ENCODE peak calls at places on chromosome 4, in five cellular contexts. B is neuronal stem cell, W is IMR-90, G is H9, J is H1. Q is an unnamed sample.

GRCh38 chr4:16289872-16290554 is 63.7 kb upstream of the TAPT1 start:
- DNase-seq in B (peak), G (no peak), W (peak), J (no peak), Q (peak)

GRCh38 chr4:1375761-1376322 is 28.8 kb downstream of the UVSSA start:
- DNase-seq in B (no peak), G (no peak), J (no peak), W (no peak), Q (no peak)

GRCh38 chr4:133137571-133137970 is 11.5 kb upstream of the PCDH10 start:
- DNase-seq in G (no peak), W (no peak), B (no peak), J (no peak), Q (no peak)

GRCh38 chr4:5128569-5128968 is 77.3 kb downstream of the STK32B start:
- DNase-seq in G (no peak), W (no peak), B (no peak), J (no peak), Q (no peak)

GRCh38 chr4:123104275-123104674 is 181.9 kb upstream of the NUDT6 start:
- DNase-seq in W (peak), J (no peak), B (no peak), G (no peak), Q (no peak)

GRCh38 chr4:75490155-75490554 is 24.0 kb downstream of the RCHY1 start:
- DNase-seq in W (peak), B (no peak), J (no peak), G (no peak), Q (peak)

GRCh38 chr4:168269879-168270278 is 48.7 kb downstream of the DDX60 start:
- DNase-seq in W (no peak), G (no peak), B (no peak), J (no peak), Q (no peak)

GRCh38 chr4:88009871-88010270 is 2.4 kb downstream of the PKD2 start:
- DNase-seq in J (no peak), G (no peak), W (no peak), B (no peak), Q (no peak)

GRCh38 chr4:76744253-76744921 is 153.6 kb downstream of the SOWAHB start:
- DNase-seq in B (no peak), J (no peak), G (no peak), W (peak), Q (peak)

GRCh38 chr4:96149911-96150310 is 310.0 kb downstream of the PDHA2 start:
- DNase-seq in B (no peak), J (no peak), W (no peak), G (no peak), Q (peak)

GRCh38 chr4:16977081-16977480 is 78.6 kb upstream of the LDB2 start:
- DNase-seq in B (no peak), J (no peak), G (no peak), W (no peak), Q (no peak)

GRCh38 chr4:12724520-12724919 is 759.6 kb downstream of the RAB28 start:
- DNase-seq in W (no peak), B (no peak), J (no peak), G (no peak), Q (peak)

GRCh38 chr4:37983951-37984350 is 23.8 kb downstream of the PTTG2 start:
- DNase-seq in B (no peak), W (peak), G (no peak), J (no peak), Q (no peak)

GRCh38 chr4:20592666-20593065 is 107.6 kb upstream of the PACRGL start:
- DNase-seq in J (no peak), B (no peak), W (peak), G (no peak), Q (peak)

GRCh38 chr4:87718221-87718620 is 68.1 kb downstream of the DMP1 start:
- DNase-seq in W (no peak), B (no peak), J (no peak), G (no peak), Q (no peak)

GRCh38 chr4:99507762-99508161 is 3.1 kb upstream of the C4orf17 start:
- DNase-seq in B (no peak), J (no peak), W (no peak), G (no peak), Q (no peak)

GRCh38 chr4:5887361-5888221 is 5.3 kb downstream of the CRMP1 start:
- DNase-seq in J (no peak), G (peak), W (no peak), B (no peak), Q (peak)

GRCh38 chr4:42843694-42844093 is 48.8 kb upstream of the GRXCR1 start:
- DNase-seq in W (no peak), G (no peak), B (no peak), J (no peak), Q (no peak)

GRCh38 chr4:83387922-83388676 is 53.5 kb upstream of the HPSE start:
- DNase-seq in W (no peak), G (no peak), J (no peak), B (no peak), Q (no peak)

GRCh38 chr4:837772-838171 is 11.8 kb upstream of the CPLX1 start:
- DNase-seq in W (no peak), B (no peak), J (no peak), G (no peak), Q (no peak)

GRCh38 chr4:7032591-7032990 is 10.6 kb upstream of the TADA2B start:
- DNase-seq in J (no peak), W (no peak), B (no peak), G (no peak), Q (peak)

GRCh38 chr4:6909970-6910339 is 329 bp downstream of the TBC1D14 start:
- DNase-seq in J (no peak), B (no peak), W (no peak), G (no peak), Q (no peak)

GRCh38 chr4:177785000-177785399 is 342.8 kb upstream of the AGA start:
- DNase-seq in B (no peak), G (no peak), W (no peak), J (no peak), Q (no peak)

GRCh38 chr4:176359590-176359989 is 39.8 kb downstream of the SPCS3 start:
- DNase-seq in B (no peak), W (peak), J (no peak), G (no peak), Q (no peak)

GRCh38 chr4:181745933-181746627 is 497.1 kb upstream of the TENM3 start:
- DNase-seq in B (no peak), J (no peak), G (no peak), W (no peak), Q (no peak)

GRCh38 chr4:105461221-105462041 is 12.4 kb downstream of the PPA2 start:
- DNase-seq in W (no peak), J (no peak), G (no peak), B (no peak), Q (peak)

GRCh38 chr4:24970635-24971034 is 57.8 kb upstream of the CCDC149 start:
- DNase-seq in J (no peak), G (no peak), W (no peak), B (no peak), Q (no peak)

GRCh38 chr4:111943796-111944203 is 201.5 kb upstream of the FAM241A start:
- DNase-seq in B (peak), G (peak), W (no peak), J (peak), Q (peak)

GRCh38 chr4:98720871-98721480 is 62.6 kb upstream of the TSPAN5 start:
- DNase-seq in J (no peak), G (no peak), W (peak), B (no peak), Q (no peak)

GRCh38 chr4:167616471-167616870 is 382.2 kb upstream of the SPOCK3 start:
- DNase-seq in B (no peak), J (no peak), W (no peak), G (no peak), Q (no peak)

DNA sequence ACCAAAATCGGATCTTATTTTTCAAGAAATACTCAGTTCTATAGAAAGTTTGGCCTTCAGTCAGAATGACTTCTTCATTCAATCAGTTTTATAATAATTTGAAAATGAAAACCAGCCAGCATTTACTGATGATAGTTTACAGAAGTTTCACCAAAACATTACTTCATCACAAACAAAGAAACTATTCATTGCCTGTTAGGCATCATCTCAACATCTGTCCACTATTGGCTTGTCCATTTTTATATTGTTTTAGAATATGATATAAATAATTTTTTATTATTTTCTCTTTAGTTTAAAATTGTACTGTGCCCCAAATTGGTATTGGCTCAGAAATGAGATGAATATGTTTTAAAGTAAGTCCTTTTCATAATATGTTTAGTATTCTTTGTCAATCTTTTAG is 38.4 kb downstream of the FAT4 start:
- DNase-seq in W (no peak), G (no peak), J (no peak), B (no peak), Q (no peak)
- H3K18ac ChIP-seq in W (no peak), G (no peak), J (no peak), B (no peak), Q (no peak)

DNA sequence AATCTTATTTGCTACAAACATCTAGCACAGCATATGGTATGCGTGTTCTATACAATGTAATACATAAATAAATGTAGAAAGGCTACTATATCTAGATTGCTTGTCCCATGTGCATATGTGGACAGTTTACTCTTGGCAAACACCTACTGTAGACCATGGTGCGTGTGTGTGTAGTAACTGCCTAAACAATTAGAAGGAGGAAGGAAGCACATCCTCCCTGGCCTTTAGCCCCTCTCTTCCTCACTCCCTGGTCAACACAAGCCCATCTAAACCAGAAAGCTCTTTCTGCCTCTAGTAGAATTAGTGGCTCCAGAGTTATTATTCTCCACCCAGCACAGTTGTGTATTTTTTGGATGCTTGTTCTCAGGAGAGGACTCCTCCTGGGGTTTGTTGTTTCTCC is 73.9 kb downstream of the KDR start:
- DNase-seq in G (no peak), J (no peak), W (no peak), B (no peak), Q (no peak)
- H2BK15ac ChIP-seq in G (no peak), J (no peak), W (no peak), B (no peak), Q (no peak)

DNA sequence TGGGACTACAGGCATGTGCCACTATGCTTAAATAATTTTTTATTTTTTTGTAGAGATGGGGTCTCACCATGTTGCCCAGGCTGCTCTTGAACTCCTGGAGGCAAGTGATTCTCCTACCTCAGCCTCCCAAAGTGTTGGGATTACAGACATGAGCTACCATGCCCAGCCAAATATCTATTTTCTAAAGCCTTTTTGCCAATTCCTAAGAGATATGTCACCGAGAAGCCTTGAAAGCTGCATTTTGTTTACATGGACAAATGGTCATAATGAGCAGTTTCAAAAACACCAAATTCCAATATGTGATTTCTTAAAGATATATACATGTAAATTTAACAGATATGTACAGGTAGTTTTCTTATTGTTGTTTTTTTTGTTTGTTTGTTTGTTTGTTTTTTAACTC is 33.0 kb upstream of the PGRMC2 start:
- DNase-seq in W (peak), G (no peak), B (no peak), J (no peak), Q (no peak)
- H4K91ac ChIP-seq in W (peak), G (no peak), B (no peak), J (no peak), Q (no peak)

GRCh38 chr4:173528378-173529321 is 1.4 kb downstream of the HAND2 start:
- DNase-seq in W (no peak), B (peak), J (no peak), G (peak), Q (peak)
- H3K18ac ChIP-seq in W (no peak), B (peak), J (no peak), G (no peak), Q (peak)

DNA sequence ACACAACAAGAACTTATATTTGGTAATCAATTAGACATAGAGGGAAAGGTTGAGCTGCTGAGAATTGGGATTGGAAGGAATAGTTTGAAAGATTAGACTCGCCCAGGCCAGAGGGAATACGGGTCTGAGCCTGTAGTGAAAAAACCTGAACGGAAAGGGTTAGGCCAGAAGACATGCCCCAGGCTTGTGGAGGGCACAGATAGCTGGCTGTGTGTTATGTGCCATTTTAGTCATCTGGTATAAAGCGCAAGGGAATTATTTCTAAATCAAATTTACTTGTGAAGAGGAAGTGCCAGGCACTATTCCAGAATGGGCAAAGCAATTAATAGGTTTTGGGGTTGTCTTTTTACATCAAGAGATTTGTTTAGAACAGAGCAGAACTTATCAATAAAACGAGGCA is 187.5 kb upstream of the ANKRD50 start:
- DNase-seq in G (no peak), W (no peak), B (no peak), J (no peak), Q (no peak)
- H2BK15ac ChIP-seq in G (no peak), W (no peak), B (no peak), J (no peak), Q (no peak)

DNA sequence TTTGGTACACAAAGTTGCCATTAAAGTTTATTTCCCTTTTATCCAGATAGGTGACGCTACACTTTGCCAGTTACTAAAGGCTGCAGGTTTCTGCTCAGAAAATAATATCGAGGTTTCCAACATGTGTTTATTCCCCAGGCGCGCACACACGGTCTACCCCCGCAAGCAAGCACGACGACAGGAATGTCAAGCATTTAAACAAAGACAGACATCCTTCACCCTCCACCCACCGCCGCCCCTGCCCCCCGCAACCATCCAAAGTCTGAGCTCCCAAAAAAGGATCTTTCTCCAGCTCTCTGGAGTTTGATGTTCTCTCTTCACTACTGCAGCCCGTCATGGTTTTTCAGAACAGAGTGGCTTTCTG is 1.3 kb upstream of the PCDH7 start:
- DNase-seq in B (peak), J (no peak), G (no peak), W (peak), Q (peak)
- H4K91ac ChIP-seq in B (peak), J (no peak), G (no peak), W (peak), Q (no peak)

GRCh38 chr4:54233697-54234496 is 4.8 kb downstream of the PDGFRA start:
- DNase-seq in J (no peak), G (peak), B (peak), W (peak), Q (peak)
- H3K18ac ChIP-seq in J (no peak), G (no peak), B (peak), W (peak), Q (peak)

DNA sequence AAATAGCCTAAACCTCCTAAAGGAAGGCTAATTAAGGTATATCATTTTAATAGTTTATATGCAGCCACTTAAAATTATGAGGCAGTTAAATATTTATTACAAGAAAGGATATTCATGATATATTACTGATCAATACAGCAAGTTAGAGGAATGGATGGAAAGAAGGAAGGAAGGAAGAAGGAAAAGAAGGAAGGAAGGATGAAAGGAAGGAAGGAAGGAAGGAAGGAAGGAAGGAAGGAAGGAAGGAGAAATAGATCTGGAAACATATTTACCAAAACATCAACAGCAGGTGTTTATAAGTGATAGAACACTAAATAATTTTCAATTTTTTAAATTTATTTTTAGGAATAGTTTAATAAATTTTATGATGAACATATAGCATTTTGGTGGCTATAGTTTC is 17.5 kb downstream of the SLC7A11 start:
- DNase-seq in W (no peak), J (no peak), B (no peak), G (no peak), Q (no peak)
- H2BK15ac ChIP-seq in W (no peak), J (no peak), B (no peak), G (no peak), Q (no peak)

GRCh38 chr4:139295317-139296299 is 5.7 kb upstream of the NAA15 start:
- DNase-seq in G (peak), B (peak), W (peak), J (peak), Q (peak)
- H4K91ac ChIP-seq in G (no peak), B (no peak), W (peak), J (no peak), Q (peak)

GRCh38 chr4:153156263-153156662 is 48.0 kb upstream of the TRIM2 start:
- DNase-seq in W (no peak), G (no peak), B (no peak), J (no peak), Q (no peak)
- H3K18ac ChIP-seq in W (no peak), G (no peak), B (no peak), J (no peak), Q (no peak)

Q was measured in mesenchymal stem cell.